ENCODE peak calls at places on chromosomes 1 and 21, in six cellular contexts. K, U, Q, H, L and W are unnamed samples.

GRCh38 chr1:183783896-183784637 is 20.9 kb upstream of the RGL1 start:
- DNase-seq in Q (no peak), K (peak), L (no peak), H (no peak), U (no peak), W (no peak)

GRCh38 chr1:110916669-110917306 is 43.8 kb downstream of the CD53 start:
- DNase-seq in H (no peak), K (peak), L (peak), U (peak), Q (peak), W (peak)

GRCh38 chr1:70459502-70460225 is 48.6 kb downstream of the CTH start:
- DNase-seq in H (no peak), U (no peak), Q (no peak), L (no peak), K (no peak), W (peak)

GRCh38 chr1:117318011-117318410 is 49.2 kb upstream of the MAN1A2 start:
- DNase-seq in L (no peak), U (no peak), Q (no peak), H (no peak), K (no peak), W (no peak)

GRCh38 chr21:38810826-38811164 is 5.1 kb downstream of the ETS2 start:
- DNase-seq in K (no peak), U (no peak), H (no peak), L (no peak), Q (no peak), W (no peak)

GRCh38 chr1:233359431-233359830 is 31.9 kb downstream of the MAP3K21 start:
- DNase-seq in U (peak), L (no peak), H (no peak), Q (peak), K (no peak), W (no peak)

GRCh38 chr1:28578696-28579218 is 13.3 kb upstream of the RAB42 start:
- DNase-seq in H (no peak), K (no peak), L (no peak), Q (no peak), U (no peak), W (no peak)

GRCh38 chr1:177983824-177984528 is 14.1 kb upstream of the SEC16B start:
- DNase-seq in U (no peak), Q (peak), L (no peak), H (no peak), K (no peak), W (no peak)

GRCh38 chr1:112247971-112248370 is 148.0 kb upstream of the CTTNBP2NL start:
- DNase-seq in L (no peak), K (no peak), H (no peak), Q (no peak), U (no peak), W (no peak)

DNA sequence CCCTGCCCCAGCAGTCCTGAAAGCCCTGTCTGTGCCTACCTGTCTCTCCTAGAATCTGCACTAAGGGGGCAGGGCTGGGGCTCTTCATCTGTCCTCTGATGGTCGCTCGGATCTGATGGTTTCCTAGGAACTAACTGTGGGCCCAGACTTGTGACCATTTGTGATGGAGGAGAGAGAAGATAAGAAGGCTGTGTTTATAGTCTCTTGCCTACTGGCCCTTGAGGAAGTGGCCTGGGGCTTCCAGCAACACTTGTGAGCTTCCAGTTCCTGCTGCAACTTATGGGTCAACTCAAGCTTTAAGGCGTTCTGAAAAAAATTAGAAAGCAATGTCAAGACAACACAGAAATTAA is 53.2 kb upstream of the SYNC start:
- DNase-seq in K (no peak), H (no peak), L (no peak), Q (no peak), U (no peak), W (no peak)
- H3K4me3 ChIP-seq in K (no peak), H (no peak), L (no peak), Q (no peak), U (no peak), W (no peak)

GRCh38 chr1:210373878-210374599 is 45.3 kb downstream of the HHAT start:
- DNase-seq in Q (peak), H (peak), K (peak), U (peak), L (peak), W (peak)
- TF ChIP-seq MYC in Q (no peak), H (no peak), K (no peak), U (no peak), L (no peak), W (peak)

GRCh38 chr21:46158666-46159300 is 3.4 kb upstream of the FTCD start:
- DNase-seq in Q (no peak), U (no peak), K (no peak), H (no peak), L (no peak), W (no peak)
- TF ChIP-seq MAX in Q (no peak), U (no peak), K (no peak), H (no peak), L (no peak), W (no peak)

GRCh38 chr1:81834921-81835698 is 34.4 kb downstream of the ADGRL2 start:
- DNase-seq in U (no peak), H (no peak), Q (no peak), L (no peak), K (peak), W (no peak)
- H3K4me3 ChIP-seq in U (no peak), H (no peak), Q (no peak), L (no peak), K (no peak), W (no peak)